ENCODE peak calls at places on chromosomes 13 and 19, in nine cellular contexts. T is HS-5, O is iPS-NIHi11, Z is type B pancreatic cell, X is posterior cingulate gyrus, J is NCI-H345, Q is NCI-H526, D is skeletal muscle cell, E is ACHN. R is an unnamed sample.

GRCh38 chr13:75458696-75459422 is 23.1 kb downstream of the TBC1D4 start:
- DNase-seq in T (no peak), O (peak; percentile 19), Z (no peak), X (no peak), J (peak; percentile 91), Q (no peak), D (no peak), E (no peak), R (no peak)

GRCh38 chr19:36527873-36528193 is 238 bp downstream of the ZNF260 start:
- DNase-seq in T (no peak), O (no peak), Z (no peak), X (no peak), J (no peak), Q (no peak), D (no peak), E (no peak), R (no peak)

GRCh38 chr13:87754097-87754496 is 82.9 kb downstream of the SLITRK5 start:
- DNase-seq in T (no peak), O (no peak), Z (no peak), X (no peak), J (no peak), Q (no peak), D (no peak), E (no peak), R (no peak)

GRCh38 chr13:35496011-35496410 is 19.5 kb upstream of the MAB21L1 start:
- DNase-seq in T (no peak), O (no peak), Z (no peak), X (no peak), J (no peak), Q (no peak), D (no peak), E (no peak), R (no peak)

GRCh38 chr13:111658150-111659100 is 338.0 kb downstream of the TEX29 start:
- DNase-seq in T (no peak), O (peak; percentile 74), Z (peak; percentile 51), X (peak; percentile 66), J (peak; percentile 89), Q (peak; percentile 60), D (no peak), E (no peak), R (no peak)

GRCh38 chr19:40740747-40741146 is 9.5 kb downstream of the ACTMAP start:
- DNase-seq in T (no peak), O (no peak), Z (no peak), X (peak; percentile 76), J (no peak), Q (no peak), D (no peak), E (no peak), R (peak; percentile 83)

GRCh38 chr19:17394891-17395415 is 957 bp upstream of the CCDC194 start:
- DNase-seq in T (no peak), O (peak; percentile 79), Z (no peak), X (no peak), J (no peak), Q (peak; percentile 33), D (no peak), E (peak; percentile 58), R (no peak)

GRCh38 chr13:75250526-75251183 is 231.3 kb downstream of the TBC1D4 start:
- DNase-seq in T (no peak), O (no peak), Z (no peak), X (no peak), J (no peak), Q (no peak), D (peak; percentile 78), E (no peak), R (no peak)

GRCh38 chr19:6731822-6732221 is 5.6 kb downstream of the GPR108 start:
- DNase-seq in T (no peak), O (no peak), Z (no peak), X (no peak), J (no peak), Q (no peak), D (no peak), E (no peak), R (no peak)

GRCh38 chr19:39941615-39942507 is 7.4 kb upstream of the FCGBP start:
- DNase-seq in T (no peak), O (no peak), Z (no peak), X (no peak), J (no peak), Q (no peak), D (peak; percentile 10), E (no peak), R (no peak)

GRCh38 chr13:96637039-96637438 is 357.2 kb downstream of the OXGR1 start:
- DNase-seq in T (no peak), O (no peak), Z (no peak), X (no peak), J (no peak), Q (no peak), D (no peak), E (no peak), R (no peak)

GRCh38 chr13:19860884-19861655 is 2.4 kb downstream of the ZMYM5 start:
- DNase-seq in T (no peak), O (no peak), Z (no peak), X (no peak), J (no peak), Q (no peak), D (no peak), E (peak; percentile 65), R (peak; percentile 44)

GRCh38 chr13:35704331-35704730 is 227.8 kb upstream of the MAB21L1 start:
- DNase-seq in T (no peak), O (no peak), Z (no peak), X (no peak), J (no peak), Q (no peak), D (no peak), E (no peak), R (no peak)

GRCh38 chr19:41339936-41340335 is 13.8 kb downstream of the TGFB1 start:
- DNase-seq in T (peak; percentile 82), O (no peak), Z (no peak), X (no peak), J (no peak), Q (no peak), D (no peak), E (peak; percentile 96), R (no peak)

GRCh38 chr13:91398413-91399188 is at the start of gene GPC5:
- DNase-seq in T (peak; percentile 9), O (peak; percentile 96), Z (peak; percentile 83), X (peak; percentile 85), J (peak; percentile 62), Q (peak; percentile 52), D (peak; percentile 14), E (peak; percentile 56), R (no peak)

GRCh38 chr13:54210397-54211050 is 1181.9 kb downstream of the OLFM4 start:
- DNase-seq in T (no peak), O (peak; percentile 19), Z (no peak), X (no peak), J (no peak), Q (no peak), D (no peak), E (no peak), R (no peak)

GRCh38 chr19:27974082-27974513 is 1238.9 kb downstream of the UQCRFS1 start:
- DNase-seq in T (no peak), O (peak; percentile 49), Z (no peak), X (peak; percentile 54), J (peak; percentile 48), Q (peak; percentile 54), D (no peak), E (peak; percentile 56), R (no peak)

GRCh38 chr19:55196803-55197202 is 12.5 kb downstream of the PTPRH start:
- DNase-seq in T (no peak), O (no peak), Z (no peak), X (no peak), J (no peak), Q (peak; percentile 51), D (no peak), E (no peak), R (no peak)

GRCh38 chr13:112837371-112838037 is 131.5 kb upstream of the MCF2L start:
- DNase-seq in T (no peak), O (no peak), Z (no peak), X (peak; percentile 38), J (no peak), Q (no peak), D (no peak), E (no peak), R (peak; percentile 21)

GRCh38 chr13:42009057-42009456 is 39.4 kb upstream of the DGKH start:
- DNase-seq in T (no peak), O (no peak), Z (no peak), X (no peak), J (no peak), Q (no peak), D (no peak), E (no peak), R (no peak)

GRCh38 chr19:53903055-53903680 is 5.9 kb upstream of the CACNG7 start:
- DNase-seq in T (no peak), O (peak; percentile 55), Z (no peak), X (no peak), J (no peak), Q (no peak), D (no peak), E (peak; percentile 9), R (no peak)

GRCh38 chr13:40094056-40094455 is 438.6 kb downstream of the COG6 start:
- DNase-seq in T (no peak), O (no peak), Z (no peak), X (no peak), J (no peak), Q (peak; percentile 36), D (no peak), E (no peak), R (no peak)

GRCh38 chr13:26497991-26498423 is 59.5 kb upstream of the WASF3 start:
- DNase-seq in T (peak; percentile 83), O (no peak), Z (no peak), X (no peak), J (no peak), Q (no peak), D (peak; percentile 90), E (no peak), R (peak; percentile 95)

GRCh38 chr19:45780448-45781281 is 1.6 kb downstream of the DMPK start:
- DNase-seq in T (no peak), O (no peak), Z (no peak), X (no peak), J (no peak), Q (no peak), D (no peak), E (no peak), R (no peak)

GRCh38 chr19:11530432-11530831 is 1.5 kb upstream of the ECSIT start:
- DNase-seq in T (no peak), O (peak; percentile 89), Z (no peak), X (peak; percentile 92), J (peak; percentile 72), Q (peak; percentile 85), D (peak; percentile 45), E (peak; percentile 95), R (no peak)

GRCh38 chr13:47216176-47216822 is 319.4 kb upstream of the HTR2A start:
- DNase-seq in T (no peak), O (no peak), Z (no peak), X (no peak), J (peak; percentile 0), Q (no peak), D (no peak), E (no peak), R (no peak)

GRCh38 chr19:3061214-3062161 is 807 bp downstream of the TLE5 start:
- DNase-seq in T (no peak), O (peak; percentile 69), Z (no peak), X (peak; percentile 52), J (peak; percentile 27), Q (no peak), D (no peak), E (peak; percentile 36), R (no peak)

GRCh38 chr13:72304121-72304745 is 423.2 kb downstream of the MZT1 start:
- DNase-seq in T (no peak), O (no peak), Z (no peak), X (no peak), J (no peak), Q (no peak), D (peak; percentile 10), E (no peak), R (no peak)

GRCh38 chr13:29676535-29676934 is 81.0 kb upstream of the SLC7A1 start:
- DNase-seq in T (peak; percentile 58), O (no peak), Z (no peak), X (no peak), J (no peak), Q (no peak), D (no peak), E (no peak), R (peak; percentile 56)

GRCh38 chr13:112255550-112256120 is 120.5 kb upstream of the SPACA7 start:
- DNase-seq in T (no peak), O (no peak), Z (peak; percentile 57), X (no peak), J (no peak), Q (no peak), D (no peak), E (no peak), R (no peak)

GRCh38 chr19:4534836-4535658 is at the start of gene PLIN5:
- DNase-seq in T (no peak), O (peak; percentile 99), Z (peak; percentile 90), X (peak; percentile 86), J (peak; percentile 76), Q (peak; percentile 26), D (no peak), E (peak; percentile 65), R (no peak)

R was measured in GM04503.